ENCODE peak calls at places on chromosomes 16 and 17, in four cellular contexts. One of them, this sample, is unnamed.

GRCh38 chr17:58412910-58413630 is 4.3 kb downstream of the RNF43 start:
- DNase-seq in stimulated activated naive CD8-positive, alpha-beta T cell treated with anti-CD3 and anti-CD28 coated beads, Interleukin-15, Interleukin-2, amounts not matched to agents 100 U/mL and 50 U/mL, for 24 hours: no peak
- DNase-seq in astrocyte of the spinal cord: no peak
- DNase-seq in activated CD4-positive, alpha-beta T cell treated with anti-CD3 and anti-CD28 coated beads for 24 hours: no peak
- DNase-seq in this sample: no peak

GRCh38 chr17:6069611-6070279 is 434 bp upstream of the WSCD1 start:
- DNase-seq in stimulated activated naive CD8-positive, alpha-beta T cell treated with anti-CD3 and anti-CD28 coated beads, Interleukin-15, Interleukin-2, amounts not matched to agents 100 U/mL and 50 U/mL, for 24 hours: no peak
- DNase-seq in astrocyte of the spinal cord: no peak
- DNase-seq in activated CD4-positive, alpha-beta T cell treated with anti-CD3 and anti-CD28 coated beads for 24 hours: no peak
- DNase-seq in this sample: no peak

GRCh38 chr16:86202760-86203426 is 303.9 kb downstream of the IRF8 start:
- DNase-seq in astrocyte of the spinal cord: no peak
- DNase-seq in activated CD4-positive, alpha-beta T cell treated with anti-CD3 and anti-CD28 coated beads for 24 hours: no peak
- DNase-seq in stimulated activated naive CD8-positive, alpha-beta T cell treated with anti-CD3 and anti-CD28 coated beads, Interleukin-15, Interleukin-2, amounts not matched to agents 100 U/mL and 50 U/mL, for 24 hours: no peak
- DNase-seq in this sample: no peak

GRCh38 chr16:88384222-88385111 is 1.7 kb downstream of the ZNF469 start:
- DNase-seq in stimulated activated naive CD8-positive, alpha-beta T cell treated with anti-CD3 and anti-CD28 coated beads, Interleukin-15, Interleukin-2, amounts not matched to agents 100 U/mL and 50 U/mL, for 24 hours: no peak
- DNase-seq in activated CD4-positive, alpha-beta T cell treated with anti-CD3 and anti-CD28 coated beads for 24 hours: no peak
- DNase-seq in astrocyte of the spinal cord: no peak
- DNase-seq in this sample: no peak

GRCh38 chr16:55526448-55526847 is 17.6 kb downstream of the LPCAT2 start:
- DNase-seq in astrocyte of the spinal cord: no peak
- DNase-seq in activated CD4-positive, alpha-beta T cell treated with anti-CD3 and anti-CD28 coated beads for 24 hours: no peak
- DNase-seq in stimulated activated naive CD8-positive, alpha-beta T cell treated with anti-CD3 and anti-CD28 coated beads, Interleukin-15, Interleukin-2, amounts not matched to agents 100 U/mL and 50 U/mL, for 24 hours: no peak
- DNase-seq in this sample: no peak

GRCh38 chr16:81558444-81559175 is 114.0 kb downstream of the CMIP start:
- DNase-seq in stimulated activated naive CD8-positive, alpha-beta T cell treated with anti-CD3 and anti-CD28 coated beads, Interleukin-15, Interleukin-2, amounts not matched to agents 100 U/mL and 50 U/mL, for 24 hours: no peak
- DNase-seq in astrocyte of the spinal cord: no peak
- DNase-seq in activated CD4-positive, alpha-beta T cell treated with anti-CD3 and anti-CD28 coated beads for 24 hours: no peak
- DNase-seq in this sample: no peak

GRCh38 chr16:88479795-88480760 is 27.0 kb downstream of the ZFPM1 start:
- DNase-seq in stimulated activated naive CD8-positive, alpha-beta T cell treated with anti-CD3 and anti-CD28 coated beads, Interleukin-15, Interleukin-2, amounts not matched to agents 100 U/mL and 50 U/mL, for 24 hours: peak; percentile 46
- DNase-seq in astrocyte of the spinal cord: no peak
- DNase-seq in activated CD4-positive, alpha-beta T cell treated with anti-CD3 and anti-CD28 coated beads for 24 hours: no peak
- DNase-seq in this sample: no peak

GRCh38 chr17:33390479-33391027 is 97.5 kb upstream of the ASIC2 start:
- DNase-seq in stimulated activated naive CD8-positive, alpha-beta T cell treated with anti-CD3 and anti-CD28 coated beads, Interleukin-15, Interleukin-2, amounts not matched to agents 100 U/mL and 50 U/mL, for 24 hours: no peak
- DNase-seq in activated CD4-positive, alpha-beta T cell treated with anti-CD3 and anti-CD28 coated beads for 24 hours: no peak
- DNase-seq in astrocyte of the spinal cord: no peak
- DNase-seq in this sample: no peak

GRCh38 chr16:69762843-69763556 is 868 bp downstream of the WWP2 start:
- DNase-seq in astrocyte of the spinal cord: peak; percentile 42
- DNase-seq in activated CD4-positive, alpha-beta T cell treated with anti-CD3 and anti-CD28 coated beads for 24 hours: no peak
- DNase-seq in stimulated activated naive CD8-positive, alpha-beta T cell treated with anti-CD3 and anti-CD28 coated beads, Interleukin-15, Interleukin-2, amounts not matched to agents 100 U/mL and 50 U/mL, for 24 hours: no peak
- DNase-seq in this sample: no peak

GRCh38 chr16:85883813-85884212 is 15.1 kb upstream of the IRF8 start:
- DNase-seq in activated CD4-positive, alpha-beta T cell treated with anti-CD3 and anti-CD28 coated beads for 24 hours: no peak
- DNase-seq in astrocyte of the spinal cord: no peak
- DNase-seq in stimulated activated naive CD8-positive, alpha-beta T cell treated with anti-CD3 and anti-CD28 coated beads, Interleukin-15, Interleukin-2, amounts not matched to agents 100 U/mL and 50 U/mL, for 24 hours: no peak
- DNase-seq in this sample: no peak

GRCh38 chr16:55662641-55663040 is 6.9 kb downstream of the SLC6A2 start:
- DNase-seq in astrocyte of the spinal cord: no peak
- DNase-seq in stimulated activated naive CD8-positive, alpha-beta T cell treated with anti-CD3 and anti-CD28 coated beads, Interleukin-15, Interleukin-2, amounts not matched to agents 100 U/mL and 50 U/mL, for 24 hours: no peak
- DNase-seq in activated CD4-positive, alpha-beta T cell treated with anti-CD3 and anti-CD28 coated beads for 24 hours: no peak
- DNase-seq in this sample: no peak

GRCh38 chr17:69949931-69950330 is 125.1 kb upstream of the KCNJ16 start:
- DNase-seq in activated CD4-positive, alpha-beta T cell treated with anti-CD3 and anti-CD28 coated beads for 24 hours: no peak
- DNase-seq in stimulated activated naive CD8-positive, alpha-beta T cell treated with anti-CD3 and anti-CD28 coated beads, Interleukin-15, Interleukin-2, amounts not matched to agents 100 U/mL and 50 U/mL, for 24 hours: no peak
- DNase-seq in astrocyte of the spinal cord: no peak
- DNase-seq in this sample: no peak

GRCh38 chr17:60036796-60037677 is 41.7 kb downstream of the HEATR6 start:
- DNase-seq in astrocyte of the spinal cord: peak; percentile 65
- DNase-seq in activated CD4-positive, alpha-beta T cell treated with anti-CD3 and anti-CD28 coated beads for 24 hours: peak; percentile 52
- DNase-seq in stimulated activated naive CD8-positive, alpha-beta T cell treated with anti-CD3 and anti-CD28 coated beads, Interleukin-15, Interleukin-2, amounts not matched to agents 100 U/mL and 50 U/mL, for 24 hours: peak; percentile 73
- DNase-seq in this sample: peak; percentile 7

GRCh38 chr16:48384305-48384981 is 770 bp downstream of the SIAH1 start:
- DNase-seq in astrocyte of the spinal cord: peak; percentile 36
- DNase-seq in stimulated activated naive CD8-positive, alpha-beta T cell treated with anti-CD3 and anti-CD28 coated beads, Interleukin-15, Interleukin-2, amounts not matched to agents 100 U/mL and 50 U/mL, for 24 hours: peak; percentile 52
- DNase-seq in activated CD4-positive, alpha-beta T cell treated with anti-CD3 and anti-CD28 coated beads for 24 hours: no peak
- DNase-seq in this sample: peak; percentile 60

GRCh38 chr16:88202207-88202745 is 180.5 kb upstream of the ZNF469 start:
- DNase-seq in activated CD4-positive, alpha-beta T cell treated with anti-CD3 and anti-CD28 coated beads for 24 hours: no peak
- DNase-seq in stimulated activated naive CD8-positive, alpha-beta T cell treated with anti-CD3 and anti-CD28 coated beads, Interleukin-15, Interleukin-2, amounts not matched to agents 100 U/mL and 50 U/mL, for 24 hours: no peak
- DNase-seq in astrocyte of the spinal cord: no peak
- DNase-seq in this sample: no peak

GRCh38 chr17:28548417-28549130 is 3.9 kb downstream of the UNC119 start:
- DNase-seq in stimulated activated naive CD8-positive, alpha-beta T cell treated with anti-CD3 and anti-CD28 coated beads, Interleukin-15, Interleukin-2, amounts not matched to agents 100 U/mL and 50 U/mL, for 24 hours: no peak
- DNase-seq in activated CD4-positive, alpha-beta T cell treated with anti-CD3 and anti-CD28 coated beads for 24 hours: no peak
- DNase-seq in astrocyte of the spinal cord: no peak
- DNase-seq in this sample: no peak

GRCh38 chr16:66539628-66540469 is 10.1 kb downstream of the TK2 start:
- DNase-seq in activated CD4-positive, alpha-beta T cell treated with anti-CD3 and anti-CD28 coated beads for 24 hours: no peak
- DNase-seq in astrocyte of the spinal cord: peak; percentile 61
- DNase-seq in stimulated activated naive CD8-positive, alpha-beta T cell treated with anti-CD3 and anti-CD28 coated beads, Interleukin-15, Interleukin-2, amounts not matched to agents 100 U/mL and 50 U/mL, for 24 hours: no peak
- DNase-seq in this sample: no peak

GRCh38 chr16:5756969-5757368 is 659.4 kb upstream of the EEF2KMT start:
- DNase-seq in astrocyte of the spinal cord: no peak
- DNase-seq in activated CD4-positive, alpha-beta T cell treated with anti-CD3 and anti-CD28 coated beads for 24 hours: no peak
- DNase-seq in stimulated activated naive CD8-positive, alpha-beta T cell treated with anti-CD3 and anti-CD28 coated beads, Interleukin-15, Interleukin-2, amounts not matched to agents 100 U/mL and 50 U/mL, for 24 hours: no peak
- DNase-seq in this sample: no peak

GRCh38 chr17:72978593-72979218 is 113.8 kb downstream of the SLC39A11 start:
- DNase-seq in stimulated activated naive CD8-positive, alpha-beta T cell treated with anti-CD3 and anti-CD28 coated beads, Interleukin-15, Interleukin-2, amounts not matched to agents 100 U/mL and 50 U/mL, for 24 hours: no peak
- DNase-seq in astrocyte of the spinal cord: no peak
- DNase-seq in activated CD4-positive, alpha-beta T cell treated with anti-CD3 and anti-CD28 coated beads for 24 hours: no peak
- DNase-seq in this sample: no peak

GRCh38 chr17:30590086-30590485 is 112.9 kb downstream of the GOSR1 start:
- DNase-seq in astrocyte of the spinal cord: no peak
- DNase-seq in activated CD4-positive, alpha-beta T cell treated with anti-CD3 and anti-CD28 coated beads for 24 hours: no peak
- DNase-seq in stimulated activated naive CD8-positive, alpha-beta T cell treated with anti-CD3 and anti-CD28 coated beads, Interleukin-15, Interleukin-2, amounts not matched to agents 100 U/mL and 50 U/mL, for 24 hours: no peak
- DNase-seq in this sample: no peak

GRCh38 chr16:87970206-87970605 is 19.0 kb downstream of the BANP start:
- DNase-seq in stimulated activated naive CD8-positive, alpha-beta T cell treated with anti-CD3 and anti-CD28 coated beads, Interleukin-15, Interleukin-2, amounts not matched to agents 100 U/mL and 50 U/mL, for 24 hours: no peak
- DNase-seq in activated CD4-positive, alpha-beta T cell treated with anti-CD3 and anti-CD28 coated beads for 24 hours: no peak
- DNase-seq in astrocyte of the spinal cord: peak; percentile 74
- DNase-seq in this sample: no peak

GRCh38 chr17:45703806-45704205 is 80.3 kb upstream of the CRHR1 start:
- DNase-seq in astrocyte of the spinal cord: no peak
- DNase-seq in activated CD4-positive, alpha-beta T cell treated with anti-CD3 and anti-CD28 coated beads for 24 hours: no peak
- DNase-seq in stimulated activated naive CD8-positive, alpha-beta T cell treated with anti-CD3 and anti-CD28 coated beads, Interleukin-15, Interleukin-2, amounts not matched to agents 100 U/mL and 50 U/mL, for 24 hours: no peak
- DNase-seq in this sample: no peak

GRCh38 chr16:87017388-87018012 is 299.7 kb downstream of the C16orf95 start:
- DNase-seq in stimulated activated naive CD8-positive, alpha-beta T cell treated with anti-CD3 and anti-CD28 coated beads, Interleukin-15, Interleukin-2, amounts not matched to agents 100 U/mL and 50 U/mL, for 24 hours: no peak
- DNase-seq in astrocyte of the spinal cord: peak; percentile 91
- DNase-seq in activated CD4-positive, alpha-beta T cell treated with anti-CD3 and anti-CD28 coated beads for 24 hours: no peak
- DNase-seq in this sample: no peak

GRCh38 chr16:84567446-84567962 is 50.4 kb downstream of the COTL1 start:
- DNase-seq in astrocyte of the spinal cord: no peak
- DNase-seq in stimulated activated naive CD8-positive, alpha-beta T cell treated with anti-CD3 and anti-CD28 coated beads, Interleukin-15, Interleukin-2, amounts not matched to agents 100 U/mL and 50 U/mL, for 24 hours: no peak
- DNase-seq in activated CD4-positive, alpha-beta T cell treated with anti-CD3 and anti-CD28 coated beads for 24 hours: no peak
- DNase-seq in this sample: no peak

GRCh38 chr16:80462902-80463301 is 77.9 kb upstream of the DYNLRB2 start:
- DNase-seq in astrocyte of the spinal cord: no peak
- DNase-seq in stimulated activated naive CD8-positive, alpha-beta T cell treated with anti-CD3 and anti-CD28 coated beads, Interleukin-15, Interleukin-2, amounts not matched to agents 100 U/mL and 50 U/mL, for 24 hours: no peak
- DNase-seq in activated CD4-positive, alpha-beta T cell treated with anti-CD3 and anti-CD28 coated beads for 24 hours: no peak
- DNase-seq in this sample: no peak

GRCh38 chr16:67481561-67482259 is 753 bp upstream of the ATP6V0D1 start:
- DNase-seq in activated CD4-positive, alpha-beta T cell treated with anti-CD3 and anti-CD28 coated beads for 24 hours: no peak
- DNase-seq in astrocyte of the spinal cord: no peak
- DNase-seq in stimulated activated naive CD8-positive, alpha-beta T cell treated with anti-CD3 and anti-CD28 coated beads, Interleukin-15, Interleukin-2, amounts not matched to agents 100 U/mL and 50 U/mL, for 24 hours: peak; percentile 74
- DNase-seq in this sample: no peak

GRCh38 chr17:9645858-9646555 is 690 bp downstream of the USP43 start:
- DNase-seq in astrocyte of the spinal cord: peak; percentile 36
- DNase-seq in activated CD4-positive, alpha-beta T cell treated with anti-CD3 and anti-CD28 coated beads for 24 hours: no peak
- DNase-seq in stimulated activated naive CD8-positive, alpha-beta T cell treated with anti-CD3 and anti-CD28 coated beads, Interleukin-15, Interleukin-2, amounts not matched to agents 100 U/mL and 50 U/mL, for 24 hours: peak; percentile 34
- DNase-seq in this sample: no peak

GRCh38 chr16:11530171-11530940 is 56.4 kb downstream of the LITAF start:
- DNase-seq in stimulated activated naive CD8-positive, alpha-beta T cell treated with anti-CD3 and anti-CD28 coated beads, Interleukin-15, Interleukin-2, amounts not matched to agents 100 U/mL and 50 U/mL, for 24 hours: no peak
- DNase-seq in activated CD4-positive, alpha-beta T cell treated with anti-CD3 and anti-CD28 coated beads for 24 hours: no peak
- DNase-seq in astrocyte of the spinal cord: no peak
- DNase-seq in this sample: no peak

GRCh38 chr17:74746376-74746775 is 2.1 kb upstream of the NHERF1 start:
- DNase-seq in activated CD4-positive, alpha-beta T cell treated with anti-CD3 and anti-CD28 coated beads for 24 hours: no peak
- DNase-seq in astrocyte of the spinal cord: no peak
- DNase-seq in stimulated activated naive CD8-positive, alpha-beta T cell treated with anti-CD3 and anti-CD28 coated beads, Interleukin-15, Interleukin-2, amounts not matched to agents 100 U/mL and 50 U/mL, for 24 hours: no peak
- DNase-seq in this sample: no peak